ENCODE peak calls at places on chromosomes 3 and 15, in four cellular contexts. C, Z, A and B are unnamed samples.

GRCh38 chr3:12155833-12156232 is 2.9 kb downstream of the TIMP4 start:
- DNase-seq in Z (no peak), A (no peak), C (peak), B (peak)

GRCh38 chr15:61367953-61368352 is 138.9 kb upstream of the RORA start:
- DNase-seq in A (no peak), Z (no peak), C (no peak), B (no peak)

GRCh38 chr15:88835646-88836045 is 32.4 kb downstream of the ACAN start:
- DNase-seq in A (no peak), C (no peak), Z (no peak), B (peak)

GRCh38 chr3:101501783-101502182 is 11.2 kb downstream of the SENP7 start:
- DNase-seq in A (no peak), Z (no peak), C (no peak), B (no peak)

GRCh38 chr3:58111513-58112184 is 99.1 kb downstream of the DNASE1L3 start:
- DNase-seq in Z (peak), C (no peak), A (no peak), B (no peak)

GRCh38 chr3:99686955-99687612 is 48.7 kb downstream of the COL8A1 start:
- DNase-seq in Z (no peak), C (peak), A (peak), B (peak)

GRCh38 chr3:71051893-71052687 is 531.4 kb downstream of the FOXP1 start:
- DNase-seq in A (no peak), C (no peak), Z (no peak), B (no peak)

GRCh38 chr3:42214565-42215283 is 51.3 kb downstream of the CCK start:
- DNase-seq in Z (no peak), A (no peak), C (no peak), B (no peak)

GRCh38 chr3:194287977-194288706 is 63.0 kb downstream of the CPN2 start:
- DNase-seq in C (no peak), A (no peak), Z (no peak), B (no peak)

GRCh38 chr3:73530030-73530411 is 94.7 kb downstream of the PDZRN3 start:
- DNase-seq in Z (no peak), A (peak), C (no peak), B (peak)

GRCh38 chr3:152193673-152194267 is 75.0 kb upstream of the MBNL1 start:
- DNase-seq in C (no peak), A (no peak), Z (no peak), B (no peak)

GRCh38 chr3:4768521-4768920 is 210.7 kb upstream of the BHLHE40 start:
- DNase-seq in C (no peak), A (no peak), Z (no peak), B (no peak)

GRCh38 chr15:74406992-74407705 is 26.6 kb downstream of the SEMA7A start:
- DNase-seq in C (no peak), Z (no peak), A (peak), B (no peak)

GRCh38 chr3:185637388-185637787 is 51.3 kb downstream of the SENP2 start:
- DNase-seq in Z (no peak), C (no peak), A (no peak), B (no peak)

GRCh38 chr3:97763586-97764148 is 891 bp upstream of the ARL6 start:
- DNase-seq in A (no peak), Z (no peak), C (no peak), B (peak)

GRCh38 chr3:46479696-46480095 is 15.0 kb upstream of the LTF start:
- DNase-seq in C (no peak), A (no peak), Z (no peak), B (no peak)

GRCh38 chr3:155110996-155111901 is 31.1 kb downstream of the MME start:
- DNase-seq in C (no peak), A (no peak), Z (no peak), B (no peak)

GRCh38 chr3:14645453-14645852 is 6.1 kb upstream of the CCDC174 start:
- DNase-seq in Z (no peak), C (no peak), A (no peak), B (no peak)
- TF ChIP-seq CTCF in Z (no peak), C (no peak), A (no peak), B (no peak)

DNA sequence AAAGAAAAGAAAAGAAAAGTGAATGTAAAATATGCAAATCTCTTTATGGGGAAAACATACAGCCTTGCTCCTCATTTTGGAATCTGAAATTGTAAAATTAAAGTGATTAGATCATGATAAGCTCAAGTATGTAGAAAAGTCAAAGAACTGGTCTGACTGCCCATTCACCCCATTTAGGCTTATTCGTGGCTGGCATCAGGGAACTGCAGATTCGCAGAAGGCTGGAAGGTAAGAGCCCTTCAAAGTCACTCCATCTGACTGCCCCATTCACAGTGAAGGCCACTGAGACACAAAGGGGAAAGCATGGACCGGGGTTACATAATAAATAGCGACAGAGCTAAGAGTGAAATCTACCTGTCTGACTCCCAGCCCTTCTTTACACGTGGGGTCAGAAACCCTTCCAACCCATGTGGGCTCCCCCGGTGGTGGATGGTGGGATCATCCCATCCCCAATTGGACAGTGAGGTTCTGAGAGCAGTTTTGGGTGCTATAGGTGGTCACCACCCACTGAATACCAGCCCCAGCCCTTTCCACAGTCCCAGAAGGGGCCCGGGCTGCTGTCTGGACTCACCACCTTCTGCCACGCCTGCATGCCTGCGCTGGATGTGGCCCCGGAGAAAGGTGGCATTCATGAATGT is 18.1 kb downstream of the DZIP1L start:
- DNase-seq in Z (no peak), A (no peak), C (no peak), B (no peak)
- TF ChIP-seq CTCF in Z (peak), A (peak), C (peak), B (peak)

GRCh38 chr3:72412557-72412956 is 435.7 kb downstream of the SHQ1 start:
- DNase-seq in A (no peak), Z (no peak), C (no peak), B (no peak)
- TF ChIP-seq CTCF in A (no peak), Z (no peak), C (no peak), B (no peak)

GRCh38 chr15:76903251-76903681 is 1.9 kb downstream of the SCAPER start:
- DNase-seq in C (peak), A (no peak), Z (no peak), B (peak)
- TF ChIP-seq CTCF in C (no peak), A (peak), Z (peak), B (peak)

DNA sequence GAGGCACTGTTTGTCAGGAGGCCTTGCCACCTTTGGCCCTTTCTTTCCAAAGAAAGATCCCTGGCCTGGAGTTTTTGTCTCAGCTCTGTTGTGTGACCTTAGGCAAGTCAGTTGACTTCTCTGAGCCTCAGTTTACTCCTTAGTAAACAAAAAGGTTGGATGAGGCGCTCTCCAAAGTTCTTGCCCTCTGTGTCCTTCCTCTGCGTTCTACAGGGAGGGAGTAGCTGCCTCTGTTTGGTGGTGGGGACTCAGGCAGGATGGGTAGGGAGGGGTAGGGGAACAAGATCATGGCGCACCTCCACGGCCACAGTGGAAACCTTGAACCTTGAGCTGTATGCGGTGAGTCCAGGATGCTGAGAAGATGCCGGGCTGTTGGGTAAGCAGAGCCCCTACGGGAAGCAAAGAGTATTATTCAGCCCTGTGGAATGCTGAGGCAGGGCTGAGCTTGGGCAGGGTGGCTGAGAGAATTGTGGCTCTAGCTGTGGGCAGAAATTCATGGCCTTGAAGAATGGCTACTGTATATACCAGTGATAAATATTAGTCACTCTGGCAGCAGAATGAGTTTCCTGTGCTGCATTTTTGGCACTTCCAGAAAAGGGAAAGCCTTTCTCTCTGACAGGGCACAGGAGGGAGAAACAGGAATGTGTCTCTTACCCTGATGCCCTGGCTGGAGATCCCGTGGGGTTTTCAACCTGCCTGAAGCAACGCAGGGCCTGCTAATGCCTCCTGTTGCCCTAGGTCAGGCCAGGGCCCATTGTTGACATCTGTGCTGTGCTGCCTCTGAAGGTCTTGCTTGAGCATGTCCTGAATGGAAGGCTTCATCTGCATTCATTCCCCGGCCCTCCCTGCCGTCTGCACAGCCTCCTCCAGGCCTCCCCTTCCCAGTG is 39.9 kb downstream of the SMAD3 start:
- DNase-seq in A (peak), C (peak), Z (no peak), B (peak)
- TF ChIP-seq CTCF in A (peak), C (peak), Z (no peak), B (peak)

GRCh38 chr15:63463030-63463429 is 41.4 kb upstream of the USP3 start:
- DNase-seq in A (no peak), C (no peak), Z (no peak), B (no peak)

GRCh38 chr15:63460210-63461135 is 43.9 kb upstream of the USP3 start:
- DNase-seq in Z (no peak), A (no peak), C (no peak), B (no peak)

GRCh38 chr15:63458794-63459395 is 45.5 kb upstream of the USP3 start:
- DNase-seq in C (no peak), A (no peak), Z (no peak), B (no peak)

GRCh38 chr15:63462053-63462452 is 42.3 kb upstream of the USP3 start:
- DNase-seq in A (no peak), Z (no peak), C (no peak), B (peak)

GRCh38 chr15:63461230-63461629 is 43.2 kb upstream of the USP3 start:
- DNase-seq in Z (no peak), A (no peak), C (no peak), B (peak)
- TF ChIP-seq CTCF in Z (no peak), A (peak), C (no peak), B (peak)